ENCODE peak calls at places on chromosomes 4 and X, in six cellular contexts. N, G, K, W, Z and R are unnamed samples.

GRCh38 chrX:145817666-145818521 is at the start of gene SLITRK2:
- DNase-seq in Z (peak), K (no peak), N (no peak), G (no peak), W (no peak), R (no peak)

GRCh38 chrX:119206203-119206602 is 29.9 kb upstream of the PGRMC1 start:
- DNase-seq in W (no peak), N (no peak), Z (no peak), K (no peak), G (no peak), R (no peak)

GRCh38 chr4:60500860-60501259 is 699.3 kb upstream of the ADGRL3 start:
- DNase-seq in Z (no peak), N (no peak), K (no peak), W (no peak), G (no peak), R (no peak)

GRCh38 chr4:51851937-51852290 is 9.0 kb downstream of the DCUN1D4 start:
- DNase-seq in N (no peak), W (no peak), K (no peak), G (no peak), Z (no peak), R (no peak)

GRCh38 chr4:176660561-176660960 is 132.2 kb downstream of the VEGFC start:
- DNase-seq in G (peak), Z (no peak), W (no peak), N (no peak), K (no peak), R (no peak)

GRCh38 chr4:5918331-5919030 is 25.6 kb upstream of the CRMP1 start:
- DNase-seq in K (no peak), Z (no peak), G (no peak), N (peak), W (no peak), R (no peak)

GRCh38 chr4:58261526-58261925 is 1151.3 kb upstream of the IGFBP7 start:
- DNase-seq in W (no peak), G (no peak), Z (no peak), N (no peak), K (no peak), R (no peak)

GRCh38 chr4:113636877-113637276 is 124.7 kb downstream of the CAMK2D start:
- DNase-seq in Z (no peak), W (peak), K (no peak), N (no peak), G (no peak), R (no peak)

GRCh38 chr4:87651941-87652340 is 1.9 kb downstream of the DMP1 start:
- DNase-seq in Z (no peak), K (no peak), G (no peak), W (no peak), N (no peak), R (no peak)

GRCh38 chrX:100410901-100411801 is 1.1 kb upstream of the PCDH19 start:
- DNase-seq in N (no peak), G (no peak), K (no peak), Z (peak), W (no peak), R (peak)

GRCh38 chrX:11629593-11630211 is 36.0 kb downstream of the ARHGAP6 start:
- DNase-seq in N (peak), Z (no peak), K (no peak), G (no peak), W (no peak), R (peak)

GRCh38 chrX:143994206-143994605 is 110.3 kb downstream of the UBE2NL start:
- DNase-seq in G (peak), N (no peak), W (no peak), Z (no peak), K (no peak), R (no peak)

GRCh38 chr4:57103051-57103450 is 7.1 kb downstream of the IGFBP7 start:
- DNase-seq in W (no peak), K (no peak), G (no peak), Z (no peak), N (peak), R (peak)

GRCh38 chr4:95362906-95363578 is 185.7 kb downstream of the UNC5C start:
- DNase-seq in K (no peak), Z (peak), G (peak), N (no peak), W (no peak), R (no peak)

GRCh38 chr4:112214397-112215264 is 17.0 kb upstream of the AP1AR start:
- DNase-seq in G (peak), Z (no peak), K (no peak), N (no peak), W (no peak), R (no peak)

GRCh38 chr4:40622913-40623312 is 6.8 kb downstream of the RBM47 start:
- DNase-seq in G (no peak), K (no peak), Z (no peak), N (no peak), W (no peak), R (no peak)

GRCh38 chr4:7186081-7186480 is 6.3 kb upstream of the SORCS2 start:
- DNase-seq in G (peak), N (no peak), W (no peak), K (no peak), Z (peak), R (no peak)

GRCh38 chrX:107542500-107542899 is 85.8 kb upstream of the PRPS1 start:
- DNase-seq in W (no peak), K (no peak), G (peak), Z (peak), N (no peak), R (no peak)

GRCh38 chrX:39497717-39498265 is 600.0 kb downstream of the BCOR start:
- DNase-seq in K (no peak), N (no peak), G (no peak), W (no peak), Z (peak), R (no peak)